ENCODE peak calls at places on chromosomes 4 and X, in nine cellular contexts. One of them, this sample, is unnamed.

GRCh38 chr4:94325835-94326234 is 16.8 kb downstream of the HPGDS start:
- DNase-seq in AG10803: no peak
- DNase-seq in brain microvascular endothelial cell: no peak
- DNase-seq in GM13977: no peak
- DNase-seq in B cell: no peak
- DNase-seq in Calu3: no peak
- DNase-seq in mesothelial cell of epicardium: no peak
- DNase-seq in sigmoid colon: no peak
- DNase-seq in GM13976: no peak
- DNase-seq in this sample: no peak

GRCh38 chr4:6193399-6193798 is 7.0 kb downstream of the JAKMIP1 start:
- DNase-seq in B cell: no peak
- DNase-seq in GM13977: no peak
- DNase-seq in sigmoid colon: peak; percentile 39
- DNase-seq in AG10803: no peak
- DNase-seq in GM13976: no peak
- DNase-seq in mesothelial cell of epicardium: no peak
- DNase-seq in Calu3: no peak
- DNase-seq in brain microvascular endothelial cell: no peak
- DNase-seq in this sample: no peak

GRCh38 chr4:82431831-82432230 is 1.4 kb downstream of the ENOPH1 start:
- DNase-seq in B cell: no peak
- DNase-seq in GM13977: no peak
- DNase-seq in AG10803: no peak
- DNase-seq in GM13976: no peak
- DNase-seq in sigmoid colon: no peak
- DNase-seq in mesothelial cell of epicardium: no peak
- DNase-seq in Calu3: no peak
- DNase-seq in brain microvascular endothelial cell: no peak
- DNase-seq in this sample: no peak

GRCh38 chr4:75995727-75996126 is 5.0 kb upstream of the SDAD1 start:
- DNase-seq in sigmoid colon: no peak
- DNase-seq in AG10803: peak; percentile 60
- DNase-seq in brain microvascular endothelial cell: peak; percentile 13
- DNase-seq in GM13976: peak; percentile 52
- DNase-seq in mesothelial cell of epicardium: no peak
- DNase-seq in Calu3: no peak
- DNase-seq in B cell: peak; percentile 66
- DNase-seq in GM13977: peak; percentile 34
- DNase-seq in this sample: peak; percentile 51

GRCh38 chrX:129445436-129445835 is 77.9 kb downstream of the SMARCA1 start:
- DNase-seq in brain microvascular endothelial cell: no peak
- DNase-seq in Calu3: no peak
- DNase-seq in B cell: no peak
- DNase-seq in sigmoid colon: no peak
- DNase-seq in AG10803: no peak
- DNase-seq in mesothelial cell of epicardium: no peak
- DNase-seq in GM13976: no peak
- DNase-seq in GM13977: no peak
- DNase-seq in this sample: no peak

GRCh38 chr4:16914208-16914607 is 15.8 kb upstream of the LDB2 start:
- DNase-seq in mesothelial cell of epicardium: no peak
- DNase-seq in Calu3: peak; percentile 1
- DNase-seq in sigmoid colon: no peak
- DNase-seq in GM13977: no peak
- DNase-seq in AG10803: peak; percentile 55
- DNase-seq in brain microvascular endothelial cell: peak; percentile 37
- DNase-seq in B cell: no peak
- DNase-seq in GM13976: no peak
- DNase-seq in this sample: peak; percentile 51

GRCh38 chr4:7876096-7876993 is 63.3 kb downstream of the AFAP1 start:
- DNase-seq in AG10803: peak; percentile 66
- DNase-seq in GM13976: no peak
- DNase-seq in Calu3: no peak
- DNase-seq in brain microvascular endothelial cell: peak; percentile 70
- DNase-seq in mesothelial cell of epicardium: no peak
- DNase-seq in GM13977: peak; percentile 21
- DNase-seq in B cell: no peak
- DNase-seq in sigmoid colon: peak; percentile 72
- DNase-seq in this sample: peak; percentile 32

GRCh38 chr4:107299646-107300045 is 263.5 kb upstream of the DKK2 start:
- DNase-seq in GM13976: no peak
- DNase-seq in Calu3: no peak
- DNase-seq in brain microvascular endothelial cell: no peak
- DNase-seq in sigmoid colon: no peak
- DNase-seq in B cell: no peak
- DNase-seq in GM13977: no peak
- DNase-seq in mesothelial cell of epicardium: no peak
- DNase-seq in AG10803: peak; percentile 11
- DNase-seq in this sample: peak; percentile 75

GRCh38 chr4:921830-922331 is 10.2 kb downstream of the GAK start:
- DNase-seq in brain microvascular endothelial cell: no peak
- DNase-seq in AG10803: no peak
- DNase-seq in sigmoid colon: no peak
- DNase-seq in GM13976: peak; percentile 66
- DNase-seq in mesothelial cell of epicardium: peak; percentile 13
- DNase-seq in B cell: peak; percentile 68
- DNase-seq in GM13977: peak; percentile 69
- DNase-seq in Calu3: no peak
- DNase-seq in this sample: no peak

GRCh38 chr4:76562851-76563803 is 128.1 kb downstream of the SHROOM3 start:
- DNase-seq in sigmoid colon: no peak
- DNase-seq in brain microvascular endothelial cell: no peak
- DNase-seq in mesothelial cell of epicardium: no peak
- DNase-seq in B cell: no peak
- DNase-seq in GM13977: no peak
- DNase-seq in GM13976: peak; percentile 24
- DNase-seq in Calu3: no peak
- DNase-seq in AG10803: peak; percentile 75
- DNase-seq in this sample: no peak

GRCh38 chrX:150602296-150602695 is 33.9 kb downstream of the MTM1 start:
- DNase-seq in B cell: no peak
- DNase-seq in AG10803: no peak
- DNase-seq in sigmoid colon: no peak
- DNase-seq in GM13977: no peak
- DNase-seq in GM13976: no peak
- DNase-seq in mesothelial cell of epicardium: no peak
- DNase-seq in brain microvascular endothelial cell: no peak
- DNase-seq in Calu3: no peak
- DNase-seq in this sample: no peak

GRCh38 chr4:148874331-148874730 is 432.1 kb upstream of the NR3C2 start:
- DNase-seq in sigmoid colon: no peak
- DNase-seq in Calu3: no peak
- DNase-seq in brain microvascular endothelial cell: no peak
- DNase-seq in mesothelial cell of epicardium: no peak
- DNase-seq in GM13977: no peak
- DNase-seq in AG10803: no peak
- DNase-seq in GM13976: no peak
- DNase-seq in B cell: no peak
- DNase-seq in this sample: no peak

GRCh38 chrX:1246816-1247215 is 21.8 kb upstream of the CSF2RA start:
- DNase-seq in B cell: peak; percentile 83
- DNase-seq in brain microvascular endothelial cell: peak; percentile 63
- DNase-seq in AG10803: peak; percentile 25
- DNase-seq in mesothelial cell of epicardium: peak; percentile 87
- DNase-seq in Calu3: peak; percentile 69
- DNase-seq in GM13977: peak; percentile 76
- DNase-seq in sigmoid colon: peak; percentile 72
- DNase-seq in GM13976: peak; percentile 82
- DNase-seq in this sample: peak; percentile 68

GRCh38 chr4:101224358-101225218 is 122.7 kb downstream of the PPP3CA start:
- DNase-seq in Calu3: no peak
- DNase-seq in AG10803: no peak
- DNase-seq in GM13976: no peak
- DNase-seq in sigmoid colon: no peak
- DNase-seq in B cell: no peak
- DNase-seq in brain microvascular endothelial cell: no peak
- DNase-seq in mesothelial cell of epicardium: no peak
- DNase-seq in GM13977: no peak
- DNase-seq in this sample: no peak

GRCh38 chr4:78937837-78938236 is 1.4 kb downstream of the PAQR3 start:
- DNase-seq in mesothelial cell of epicardium: no peak
- DNase-seq in GM13976: no peak
- DNase-seq in GM13977: no peak
- DNase-seq in B cell: no peak
- DNase-seq in brain microvascular endothelial cell: no peak
- DNase-seq in Calu3: no peak
- DNase-seq in sigmoid colon: no peak
- DNase-seq in AG10803: peak; percentile 28
- DNase-seq in this sample: peak; percentile 17

GRCh38 chr4:128590034-128590740 is 219.3 kb upstream of the JADE1 start:
- DNase-seq in GM13976: no peak
- DNase-seq in mesothelial cell of epicardium: no peak
- DNase-seq in GM13977: no peak
- DNase-seq in AG10803: no peak
- DNase-seq in sigmoid colon: no peak
- DNase-seq in Calu3: no peak
- DNase-seq in B cell: no peak
- DNase-seq in brain microvascular endothelial cell: no peak
- DNase-seq in this sample: no peak

DNA sequence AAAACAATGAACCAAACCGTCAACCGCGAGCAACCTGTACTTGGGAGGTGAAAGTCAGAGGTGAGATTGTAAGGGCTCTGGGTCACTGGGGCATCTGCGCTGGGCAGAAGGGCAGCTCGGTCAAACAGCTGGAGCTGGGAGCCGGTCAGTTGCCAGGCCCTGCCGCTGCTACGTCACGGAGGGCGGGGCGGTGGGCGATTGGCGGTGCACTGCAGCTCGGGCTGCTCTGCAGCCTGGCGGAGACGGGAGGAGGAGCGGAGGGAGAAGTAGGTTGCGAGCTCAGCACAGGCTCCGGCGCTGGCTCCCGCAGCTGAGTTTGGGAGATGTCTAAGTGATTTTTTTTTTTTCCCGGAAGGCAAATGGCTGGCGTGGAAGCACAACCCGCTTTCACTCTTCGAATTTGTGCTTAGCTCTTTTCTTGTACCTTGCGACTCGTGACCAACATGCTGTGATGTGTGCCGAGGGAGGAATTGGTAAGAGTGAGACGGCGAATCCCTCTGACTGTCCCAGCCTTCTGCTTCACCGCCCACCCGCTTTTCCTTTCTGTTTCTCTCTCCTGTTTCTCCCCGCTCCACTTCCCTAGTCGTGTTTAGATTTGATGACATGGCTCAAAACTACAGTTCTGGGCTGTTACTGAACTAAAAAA is at the start of gene ATP10D:
- DNase-seq in brain microvascular endothelial cell: peak; percentile 91
- DNase-seq in AG10803: peak; percentile 92
- DNase-seq in GM13976: peak; percentile 85
- DNase-seq in B cell: peak; percentile 85
- DNase-seq in sigmoid colon: peak; percentile 98
- DNase-seq in GM13977: peak; percentile 78
- DNase-seq in Calu3: peak; percentile 92
- DNase-seq in mesothelial cell of epicardium: peak; percentile 94
- DNase-seq in this sample: peak; percentile 92
- TF ChIP-seq CTCF in brain microvascular endothelial cell: peak; percentile 38
- TF ChIP-seq CTCF in AG10803: peak; percentile 19
- TF ChIP-seq CTCF in GM13976: no peak
- TF ChIP-seq CTCF in B cell: no peak
- TF ChIP-seq CTCF in sigmoid colon: peak; percentile 15
- TF ChIP-seq CTCF in GM13977: no peak
- TF ChIP-seq CTCF in Calu3: no peak
- TF ChIP-seq CTCF in mesothelial cell of epicardium: no peak
- TF ChIP-seq CTCF in this sample: no peak

GRCh38 chrX:106401965-106402559 is 209.7 kb upstream of the RADX start:
- DNase-seq in Calu3: no peak
- DNase-seq in GM13976: no peak
- DNase-seq in sigmoid colon: no peak
- DNase-seq in mesothelial cell of epicardium: no peak
- DNase-seq in AG10803: no peak
- DNase-seq in B cell: no peak
- DNase-seq in brain microvascular endothelial cell: no peak
- DNase-seq in GM13977: no peak
- DNase-seq in this sample: no peak

GRCh38 chrX:106404512-106404911 is 207.3 kb upstream of the RADX start:
- DNase-seq in sigmoid colon: no peak
- DNase-seq in GM13977: no peak
- DNase-seq in B cell: no peak
- DNase-seq in mesothelial cell of epicardium: no peak
- DNase-seq in brain microvascular endothelial cell: peak; percentile 15
- DNase-seq in AG10803: no peak
- DNase-seq in Calu3: peak; percentile 10
- DNase-seq in GM13976: no peak
- DNase-seq in this sample: no peak
- TF ChIP-seq CTCF in sigmoid colon: no peak
- TF ChIP-seq CTCF in GM13977: no peak
- TF ChIP-seq CTCF in B cell: no peak
- TF ChIP-seq CTCF in mesothelial cell of epicardium: no peak
- TF ChIP-seq CTCF in brain microvascular endothelial cell: peak; percentile 30
- TF ChIP-seq CTCF in AG10803: no peak
- TF ChIP-seq CTCF in Calu3: no peak
- TF ChIP-seq CTCF in GM13976: no peak
- TF ChIP-seq CTCF in this sample: no peak

DNA sequence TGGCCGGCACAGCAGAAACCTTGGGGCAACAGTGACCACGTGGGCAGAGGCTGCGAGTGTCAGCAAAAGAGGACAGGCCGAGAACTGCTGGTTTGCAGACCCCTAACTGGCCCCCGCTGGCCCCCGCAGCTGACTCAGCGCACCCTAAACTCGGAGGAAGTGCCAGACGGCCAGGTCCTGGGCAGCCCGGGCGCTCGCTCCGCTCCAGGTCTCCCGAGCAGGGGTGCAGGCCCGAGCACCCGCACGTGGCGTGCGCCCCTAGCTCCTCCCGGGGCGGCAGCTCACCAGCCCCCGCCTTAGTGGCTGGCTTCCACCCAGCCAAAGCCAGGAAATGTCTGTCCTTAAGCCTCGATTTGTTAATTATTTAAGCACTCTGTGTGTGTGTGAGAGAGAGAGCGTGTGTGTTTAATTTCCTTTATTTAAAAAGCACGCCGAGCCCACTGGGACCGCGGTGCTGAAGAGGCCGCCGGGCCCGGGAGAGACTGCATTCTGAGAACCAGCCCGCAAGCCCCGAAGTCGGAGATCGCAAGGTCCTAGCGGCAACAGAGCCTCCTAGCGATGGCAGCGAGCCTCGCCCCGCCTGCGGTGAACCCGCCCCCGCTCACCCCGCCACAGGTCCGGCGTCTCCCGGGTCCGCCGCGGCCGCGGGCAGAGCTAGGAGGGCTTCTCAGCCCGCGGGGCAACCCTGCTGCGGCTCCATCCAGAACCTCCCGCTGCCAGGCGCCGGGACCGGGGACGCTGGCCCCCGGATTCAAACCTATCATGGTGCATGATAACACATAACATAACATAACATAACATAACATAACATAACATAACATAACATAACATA is 45.9 kb upstream of the CDKN2AIP start:
- DNase-seq in Calu3: peak; percentile 78
- DNase-seq in GM13976: peak; percentile 83
- DNase-seq in sigmoid colon: peak; percentile 85
- DNase-seq in AG10803: peak; percentile 76
- DNase-seq in GM13977: peak; percentile 73
- DNase-seq in mesothelial cell of epicardium: peak; percentile 67
- DNase-seq in B cell: peak; percentile 77
- DNase-seq in brain microvascular endothelial cell: peak; percentile 62
- DNase-seq in this sample: peak; percentile 59
- TF ChIP-seq CTCF in Calu3: no peak
- TF ChIP-seq CTCF in GM13976: peak; percentile 50
- TF ChIP-seq CTCF in sigmoid colon: peak; percentile 42
- TF ChIP-seq CTCF in AG10803: peak; percentile 54
- TF ChIP-seq CTCF in GM13977: peak; percentile 61
- TF ChIP-seq CTCF in mesothelial cell of epicardium: no peak
- TF ChIP-seq CTCF in B cell: no peak
- TF ChIP-seq CTCF in brain microvascular endothelial cell: peak; percentile 71
- TF ChIP-seq CTCF in this sample: peak; percentile 79

GRCh38 chr4:150582101-150582565 is at the start of gene MAB21L2:
- DNase-seq in GM13976: no peak
- DNase-seq in GM13977: no peak
- DNase-seq in Calu3: no peak
- DNase-seq in AG10803: no peak
- DNase-seq in mesothelial cell of epicardium: no peak
- DNase-seq in B cell: no peak
- DNase-seq in brain microvascular endothelial cell: no peak
- DNase-seq in sigmoid colon: peak; percentile 68
- DNase-seq in this sample: no peak
- TF ChIP-seq CTCF in GM13976: no peak
- TF ChIP-seq CTCF in GM13977: no peak
- TF ChIP-seq CTCF in Calu3: no peak
- TF ChIP-seq CTCF in AG10803: no peak
- TF ChIP-seq CTCF in mesothelial cell of epicardium: no peak
- TF ChIP-seq CTCF in B cell: no peak
- TF ChIP-seq CTCF in brain microvascular endothelial cell: peak; percentile 11
- TF ChIP-seq CTCF in sigmoid colon: no peak
- TF ChIP-seq CTCF in this sample: no peak

This sample was measured in HFFc6.